ENCODE peak calls at places on chromosomes 2 and 18, in ten cellular contexts. One of them, this sample, is unnamed.

GRCh38 chr18:76943542-76944339 is 121.4 kb downstream of the ZNF236 start:
- DNase-seq in activated T-cell treated with anti-CD3 and anti-CD28 coated beads for 24 hours: no peak
- DNase-seq in NCI-H1694: no peak
- DNase-seq in HepG2: no peak
- DNase-seq in H4: no peak
- DNase-seq in body of pancreas: no peak
- DNase-seq in thoracic aorta: no peak
- DNase-seq in H9: no peak
- DNase-seq in GM10248: no peak
- DNase-seq in dorsolateral prefrontal cortex: no peak
- DNase-seq in this sample: no peak

GRCh38 chr2:206984206-206984605 is 44.9 kb downstream of the CPO start:
- DNase-seq in activated T-cell treated with anti-CD3 and anti-CD28 coated beads for 24 hours: no peak
- DNase-seq in NCI-H1694: no peak
- DNase-seq in HepG2: no peak
- DNase-seq in H4: peak
- DNase-seq in body of pancreas: no peak
- DNase-seq in thoracic aorta: no peak
- DNase-seq in H9: no peak
- DNase-seq in GM10248: no peak
- DNase-seq in dorsolateral prefrontal cortex: no peak
- DNase-seq in this sample: no peak

GRCh38 chr18:52722904-52723303 is 382.9 kb downstream of the DCC start:
- DNase-seq in activated T-cell treated with anti-CD3 and anti-CD28 coated beads for 24 hours: no peak
- DNase-seq in NCI-H1694: no peak
- DNase-seq in HepG2: no peak
- DNase-seq in H4: no peak
- DNase-seq in body of pancreas: no peak
- DNase-seq in thoracic aorta: no peak
- DNase-seq in H9: no peak
- DNase-seq in GM10248: no peak
- DNase-seq in dorsolateral prefrontal cortex: no peak
- DNase-seq in this sample: peak

GRCh38 chr2:33160217-33160616 is 213.5 kb downstream of the LTBP1 start:
- DNase-seq in activated T-cell treated with anti-CD3 and anti-CD28 coated beads for 24 hours: no peak
- DNase-seq in NCI-H1694: no peak
- DNase-seq in HepG2: no peak
- DNase-seq in H4: no peak
- DNase-seq in body of pancreas: no peak
- DNase-seq in thoracic aorta: no peak
- DNase-seq in H9: no peak
- DNase-seq in GM10248: no peak
- DNase-seq in dorsolateral prefrontal cortex: no peak
- DNase-seq in this sample: no peak

GRCh38 chr2:501667-502066 is 175.5 kb downstream of the TMEM18 start:
- DNase-seq in activated T-cell treated with anti-CD3 and anti-CD28 coated beads for 24 hours: no peak
- DNase-seq in NCI-H1694: no peak
- DNase-seq in HepG2: no peak
- DNase-seq in H4: no peak
- DNase-seq in body of pancreas: no peak
- DNase-seq in thoracic aorta: no peak
- DNase-seq in H9: no peak
- DNase-seq in GM10248: no peak
- DNase-seq in dorsolateral prefrontal cortex: no peak
- DNase-seq in this sample: no peak

GRCh38 chr2:54862742-54863141 is 139.3 kb downstream of the EML6 start:
- DNase-seq in activated T-cell treated with anti-CD3 and anti-CD28 coated beads for 24 hours: no peak
- DNase-seq in NCI-H1694: no peak
- DNase-seq in HepG2: no peak
- DNase-seq in H4: no peak
- DNase-seq in body of pancreas: no peak
- DNase-seq in thoracic aorta: no peak
- DNase-seq in H9: no peak
- DNase-seq in GM10248: no peak
- DNase-seq in dorsolateral prefrontal cortex: no peak
- DNase-seq in this sample: no peak

GRCh38 chr2:188399159-188399558 is 107.5 kb downstream of the GULP1 start:
- DNase-seq in activated T-cell treated with anti-CD3 and anti-CD28 coated beads for 24 hours: no peak
- DNase-seq in NCI-H1694: no peak
- DNase-seq in HepG2: no peak
- DNase-seq in H4: no peak
- DNase-seq in body of pancreas: no peak
- DNase-seq in thoracic aorta: no peak
- DNase-seq in H9: no peak
- DNase-seq in GM10248: no peak
- DNase-seq in dorsolateral prefrontal cortex: no peak
- DNase-seq in this sample: peak

GRCh38 chr2:170224692-170225091 is 46.7 kb downstream of the MYO3B start:
- DNase-seq in activated T-cell treated with anti-CD3 and anti-CD28 coated beads for 24 hours: no peak
- DNase-seq in NCI-H1694: peak
- DNase-seq in HepG2: no peak
- DNase-seq in H4: no peak
- DNase-seq in body of pancreas: no peak
- DNase-seq in thoracic aorta: no peak
- DNase-seq in H9: no peak
- DNase-seq in GM10248: no peak
- DNase-seq in dorsolateral prefrontal cortex: no peak
- DNase-seq in this sample: no peak

GRCh38 chr18:76558881-76559667 is 64.0 kb upstream of the ZNF516 start:
- DNase-seq in activated T-cell treated with anti-CD3 and anti-CD28 coated beads for 24 hours: no peak
- DNase-seq in NCI-H1694: no peak
- DNase-seq in HepG2: no peak
- DNase-seq in H4: peak
- DNase-seq in body of pancreas: no peak
- DNase-seq in thoracic aorta: no peak
- DNase-seq in H9: no peak
- DNase-seq in GM10248: no peak
- DNase-seq in dorsolateral prefrontal cortex: no peak
- DNase-seq in this sample: no peak

GRCh38 chr18:34723143-34723542 is 13.0 kb downstream of the DTNA start:
- DNase-seq in activated T-cell treated with anti-CD3 and anti-CD28 coated beads for 24 hours: no peak
- DNase-seq in NCI-H1694: no peak
- DNase-seq in HepG2: peak
- DNase-seq in H4: no peak
- DNase-seq in body of pancreas: no peak
- DNase-seq in thoracic aorta: no peak
- DNase-seq in H9: no peak
- DNase-seq in GM10248: no peak
- DNase-seq in dorsolateral prefrontal cortex: no peak
- DNase-seq in this sample: no peak

GRCh38 chr2:28970464-28971160 is 10.5 kb upstream of the TOGARAM2 start:
- DNase-seq in activated T-cell treated with anti-CD3 and anti-CD28 coated beads for 24 hours: no peak
- DNase-seq in NCI-H1694: no peak
- DNase-seq in HepG2: no peak
- DNase-seq in H4: no peak
- DNase-seq in body of pancreas: no peak
- DNase-seq in thoracic aorta: no peak
- DNase-seq in H9: no peak
- DNase-seq in GM10248: no peak
- DNase-seq in dorsolateral prefrontal cortex: no peak
- DNase-seq in this sample: no peak

GRCh38 chr2:13002536-13002935 is 285.8 kb downstream of the TRIB2 start:
- DNase-seq in activated T-cell treated with anti-CD3 and anti-CD28 coated beads for 24 hours: no peak
- DNase-seq in NCI-H1694: no peak
- DNase-seq in HepG2: no peak
- DNase-seq in H4: no peak
- DNase-seq in body of pancreas: no peak
- DNase-seq in thoracic aorta: no peak
- DNase-seq in H9: no peak
- DNase-seq in GM10248: no peak
- DNase-seq in dorsolateral prefrontal cortex: no peak
- DNase-seq in this sample: no peak

GRCh38 chr2:64923385-64923710 is 65.9 kb upstream of the SLC1A4 start:
- DNase-seq in activated T-cell treated with anti-CD3 and anti-CD28 coated beads for 24 hours: no peak
- DNase-seq in NCI-H1694: no peak
- DNase-seq in HepG2: no peak
- DNase-seq in H4: no peak
- DNase-seq in body of pancreas: no peak
- DNase-seq in thoracic aorta: no peak
- DNase-seq in H9: no peak
- DNase-seq in GM10248: no peak
- DNase-seq in dorsolateral prefrontal cortex: no peak
- DNase-seq in this sample: peak

GRCh38 chr2:219433666-219434467 is 776 bp upstream of the SPEG start:
- DNase-seq in activated T-cell treated with anti-CD3 and anti-CD28 coated beads for 24 hours: peak
- DNase-seq in NCI-H1694: peak
- DNase-seq in HepG2: peak
- DNase-seq in H4: peak
- DNase-seq in body of pancreas: no peak
- DNase-seq in thoracic aorta: no peak
- DNase-seq in H9: peak
- DNase-seq in GM10248: no peak
- DNase-seq in dorsolateral prefrontal cortex: no peak
- DNase-seq in this sample: peak

This sample was measured in neural progenitor cell.